ENCODE peak calls at places on chromosomes 16 and 17, in seven cellular contexts. One of them, this sample, is unnamed.
A peak's percentile ranks its signal among the peaks of the same experiment; 100 is the strongest.

GRCh38 chr17:9907131-9907530 is 2.1 kb upstream of the RCVRN start:
- DNase-seq in GM06990: no peak
- DNase-seq in stomach: no peak
- DNase-seq in upper lobe of right lung: peak; percentile 35
- DNase-seq in brain microvascular endothelial cell: no peak
- DNase-seq in tibial artery: no peak
- DNase-seq in aorta: no peak
- DNase-seq in this sample: no peak

GRCh38 chr16:57244767-57245471 is at the start of gene ARL2BP:
- DNase-seq in GM06990: peak; percentile 98
- DNase-seq in stomach: peak; percentile 99
- DNase-seq in upper lobe of right lung: peak; percentile 99
- DNase-seq in brain microvascular endothelial cell: peak; percentile 97
- DNase-seq in tibial artery: peak; percentile 99
- DNase-seq in aorta: peak; percentile 99
- DNase-seq in this sample: peak; percentile 96

GRCh38 chr16:27471661-27472060 is 69.7 kb downstream of the IL21R start:
- DNase-seq in GM06990: no peak
- DNase-seq in stomach: no peak
- DNase-seq in upper lobe of right lung: no peak
- DNase-seq in brain microvascular endothelial cell: no peak
- DNase-seq in tibial artery: no peak
- DNase-seq in aorta: peak; percentile 67
- DNase-seq in this sample: no peak

GRCh38 chr17:16470302-16470701 is 21.7 kb downstream of the LRRC75A start:
- DNase-seq in GM06990: no peak
- DNase-seq in stomach: no peak
- DNase-seq in upper lobe of right lung: no peak
- DNase-seq in brain microvascular endothelial cell: no peak
- DNase-seq in tibial artery: no peak
- DNase-seq in aorta: no peak
- DNase-seq in this sample: no peak

GRCh38 chr17:82239401-82239925 is 10.6 kb downstream of the SLC16A3 start:
- DNase-seq in GM06990: no peak
- DNase-seq in stomach: no peak
- DNase-seq in upper lobe of right lung: no peak
- DNase-seq in brain microvascular endothelial cell: no peak
- DNase-seq in tibial artery: no peak
- DNase-seq in aorta: no peak
- DNase-seq in this sample: no peak

GRCh38 chr16:31084584-31085298 is 4.0 kb downstream of the PRSS53 start:
- DNase-seq in GM06990: no peak
- DNase-seq in stomach: no peak
- DNase-seq in upper lobe of right lung: no peak
- DNase-seq in brain microvascular endothelial cell: no peak
- DNase-seq in tibial artery: no peak
- DNase-seq in aorta: peak; percentile 76
- DNase-seq in this sample: no peak

GRCh38 chr16:77066896-77067496 is 124.0 kb upstream of the MON1B start:
- DNase-seq in GM06990: no peak
- DNase-seq in stomach: no peak
- DNase-seq in upper lobe of right lung: no peak
- DNase-seq in brain microvascular endothelial cell: no peak
- DNase-seq in tibial artery: no peak
- DNase-seq in aorta: no peak
- DNase-seq in this sample: no peak

GRCh38 chr17:48751172-48751571 is 22.6 kb upstream of the HOXB13 start:
- DNase-seq in GM06990: no peak
- DNase-seq in stomach: no peak
- DNase-seq in upper lobe of right lung: no peak
- DNase-seq in brain microvascular endothelial cell: no peak
- DNase-seq in tibial artery: no peak
- DNase-seq in aorta: no peak
- DNase-seq in this sample: no peak

GRCh38 chr17:48299760-48300159 is 130.3 kb downstream of the SKAP1 start:
- DNase-seq in GM06990: peak; percentile 45
- DNase-seq in stomach: no peak
- DNase-seq in upper lobe of right lung: no peak
- DNase-seq in brain microvascular endothelial cell: no peak
- DNase-seq in tibial artery: no peak
- DNase-seq in aorta: no peak
- DNase-seq in this sample: no peak

GRCh38 chr16:78689536-78689935 is 590.1 kb downstream of the WWOX start:
- DNase-seq in GM06990: no peak
- DNase-seq in stomach: no peak
- DNase-seq in upper lobe of right lung: no peak
- DNase-seq in brain microvascular endothelial cell: no peak
- DNase-seq in tibial artery: no peak
- DNase-seq in aorta: no peak
- DNase-seq in this sample: no peak

GRCh38 chr16:30896890-30897730 is 696 bp downstream of the CTF1 start:
- DNase-seq in GM06990: peak; percentile 81
- DNase-seq in stomach: peak; percentile 92
- DNase-seq in upper lobe of right lung: peak; percentile 95
- DNase-seq in brain microvascular endothelial cell: peak; percentile 86
- DNase-seq in tibial artery: peak; percentile 93
- DNase-seq in aorta: peak; percentile 97
- DNase-seq in this sample: peak; percentile 66

GRCh38 chr17:66904760-66905637 is 59.5 kb upstream of the CACNG4 start:
- DNase-seq in GM06990: no peak
- DNase-seq in stomach: peak; percentile 55
- DNase-seq in upper lobe of right lung: peak; percentile 66
- DNase-seq in brain microvascular endothelial cell: peak; percentile 71
- DNase-seq in tibial artery: no peak
- DNase-seq in aorta: no peak
- DNase-seq in this sample: no peak

GRCh38 chr16:10339777-10340752 is 45.8 kb upstream of the ATF7IP2 start:
- DNase-seq in GM06990: no peak
- DNase-seq in stomach: no peak
- DNase-seq in upper lobe of right lung: peak; percentile 15
- DNase-seq in brain microvascular endothelial cell: no peak
- DNase-seq in tibial artery: no peak
- DNase-seq in aorta: no peak
- DNase-seq in this sample: no peak

GRCh38 chr16:61480250-61480649 is 556.0 kb downstream of the CDH8 start:
- DNase-seq in GM06990: no peak
- DNase-seq in stomach: no peak
- DNase-seq in upper lobe of right lung: no peak
- DNase-seq in brain microvascular endothelial cell: no peak
- DNase-seq in tibial artery: no peak
- DNase-seq in aorta: no peak
- DNase-seq in this sample: no peak

GRCh38 chr17:6559753-6560215 is 3.4 kb upstream of the PITPNM3 start:
- DNase-seq in GM06990: no peak
- DNase-seq in stomach: no peak
- DNase-seq in upper lobe of right lung: peak; percentile 9
- DNase-seq in brain microvascular endothelial cell: no peak
- DNase-seq in tibial artery: no peak
- DNase-seq in aorta: peak; percentile 31
- DNase-seq in this sample: no peak

GRCh38 chr17:77802811-77803220 is 155.7 kb upstream of the TNRC6C start:
- DNase-seq in GM06990: no peak
- DNase-seq in stomach: no peak
- DNase-seq in upper lobe of right lung: no peak
- DNase-seq in brain microvascular endothelial cell: peak; percentile 16
- DNase-seq in tibial artery: peak; percentile 39
- DNase-seq in aorta: peak; percentile 82
- DNase-seq in this sample: no peak

GRCh38 chr17:40095944-40096791 is 4.2 kb downstream of the NR1D1 start:
- DNase-seq in GM06990: peak; percentile 79
- DNase-seq in stomach: peak; percentile 57
- DNase-seq in upper lobe of right lung: no peak
- DNase-seq in brain microvascular endothelial cell: no peak
- DNase-seq in tibial artery: peak; percentile 67
- DNase-seq in aorta: no peak
- DNase-seq in this sample: peak; percentile 86
- H3K36me3 ChIP-seq in GM06990: peaks cover 4% of the 10 kb centered on the region
- H3K36me3 ChIP-seq in stomach: peaks cover 63% of the 10 kb centered on the region
- H3K36me3 ChIP-seq in upper lobe of right lung: peaks cover 51% of the 10 kb centered on the region
- H3K36me3 ChIP-seq in brain microvascular endothelial cell: peaks cover 27% of the 10 kb centered on the region
- H3K36me3 ChIP-seq in tibial artery: peaks cover 51% of the 10 kb centered on the region
- H3K36me3 ChIP-seq in aorta: peaks cover 5% of the 10 kb centered on the region
- H3K36me3 ChIP-seq in this sample: peaks cover 38% of the 10 kb centered on the region

DNA sequence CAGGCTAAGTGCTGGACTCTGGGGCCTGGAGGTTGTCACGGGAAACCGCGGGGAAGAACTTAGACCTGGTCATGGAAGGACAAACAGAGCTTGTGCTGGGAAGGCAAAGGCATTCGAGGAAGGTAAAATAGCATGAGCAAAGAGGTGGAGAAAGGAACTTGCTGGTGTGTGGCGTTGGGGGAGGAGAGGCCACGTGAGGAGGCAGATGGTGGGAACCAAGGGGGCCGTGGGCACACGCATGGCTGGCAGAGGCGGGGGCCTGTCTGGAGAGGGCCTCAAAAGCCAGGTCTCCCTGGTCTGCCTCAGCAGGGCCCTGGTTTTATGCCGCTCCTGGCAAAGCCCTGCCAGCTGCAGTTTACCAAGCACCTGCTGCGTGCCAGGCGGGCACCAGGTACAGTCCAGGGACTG is 15.3 kb downstream of the CORO7 start:
- DNase-seq in GM06990: no peak
- DNase-seq in stomach: no peak
- DNase-seq in upper lobe of right lung: no peak
- DNase-seq in brain microvascular endothelial cell: no peak
- DNase-seq in tibial artery: no peak
- DNase-seq in aorta: no peak
- DNase-seq in this sample: no peak
- H3K36me3 ChIP-seq in GM06990: peaks cover 26% of the 10 kb centered on the region
- H3K36me3 ChIP-seq in stomach: peaks cover 60% of the 10 kb centered on the region
- H3K36me3 ChIP-seq in upper lobe of right lung: peaks cover 28% of the 10 kb centered on the region
- H3K36me3 ChIP-seq in brain microvascular endothelial cell: peaks cover 19% of the 10 kb centered on the region
- H3K36me3 ChIP-seq in tibial artery: peaks cover 22% of the 10 kb centered on the region
- H3K36me3 ChIP-seq in aorta: no peaks in the 10 kb centered on the region
- H3K36me3 ChIP-seq in this sample: peaks cover 65% of the 10 kb centered on the region

GRCh38 chr17:27896656-27897055 is 3.5 kb upstream of the LYRM9 start:
- DNase-seq in GM06990: no peak
- DNase-seq in stomach: no peak
- DNase-seq in upper lobe of right lung: no peak
- DNase-seq in brain microvascular endothelial cell: no peak
- DNase-seq in tibial artery: no peak
- DNase-seq in aorta: no peak
- DNase-seq in this sample: no peak
- H3K36me3 ChIP-seq in GM06990: no peaks in the 10 kb centered on the region
- H3K36me3 ChIP-seq in stomach: no peaks in the 10 kb centered on the region
- H3K36me3 ChIP-seq in upper lobe of right lung: no peaks in the 10 kb centered on the region
- H3K36me3 ChIP-seq in brain microvascular endothelial cell: no peaks in the 10 kb centered on the region
- H3K36me3 ChIP-seq in tibial artery: no peaks in the 10 kb centered on the region
- H3K36me3 ChIP-seq in aorta: no peaks in the 10 kb centered on the region
- H3K36me3 ChIP-seq in this sample: no peaks in the 10 kb centered on the region

DNA sequence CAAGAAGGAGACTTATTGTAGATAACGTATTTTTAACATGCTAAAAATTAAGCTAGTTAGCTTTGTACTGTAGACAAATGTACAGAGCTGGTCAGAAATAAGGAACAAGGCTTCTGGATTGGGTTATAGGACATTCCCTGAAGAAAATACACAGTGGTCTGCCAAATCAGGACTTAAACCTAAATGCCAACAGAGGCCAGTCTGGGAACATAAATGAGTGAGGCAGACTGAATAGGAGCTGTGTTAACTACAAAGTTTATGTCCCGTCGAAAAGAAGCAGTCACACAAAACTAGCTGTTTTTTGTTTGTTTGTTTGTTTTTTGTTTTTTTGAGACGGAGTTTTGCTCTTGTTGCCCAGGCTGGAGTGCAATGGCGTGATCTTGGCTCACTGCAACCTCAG is 120.4 kb upstream of the C17orf78 start:
- DNase-seq in GM06990: no peak
- DNase-seq in stomach: no peak
- DNase-seq in upper lobe of right lung: no peak
- DNase-seq in brain microvascular endothelial cell: no peak
- DNase-seq in tibial artery: no peak
- DNase-seq in aorta: no peak
- DNase-seq in this sample: no peak
- H3K36me3 ChIP-seq in GM06990: no peaks in the 10 kb centered on the region
- H3K36me3 ChIP-seq in stomach: peaks cover 81% of the 10 kb centered on the region
- H3K36me3 ChIP-seq in upper lobe of right lung: peaks cover 41% of the 10 kb centered on the region
- H3K36me3 ChIP-seq in brain microvascular endothelial cell: peaks cover 8% of the 10 kb centered on the region
- H3K36me3 ChIP-seq in tibial artery: peaks cover 34% of the 10 kb centered on the region
- H3K36me3 ChIP-seq in aorta: no peaks in the 10 kb centered on the region
- H3K36me3 ChIP-seq in this sample: peaks cover 7% of the 10 kb centered on the region

GRCh38 chr17:37191219-37191618 is 184.6 kb upstream of the C17orf78 start:
- DNase-seq in GM06990: no peak
- DNase-seq in stomach: no peak
- DNase-seq in upper lobe of right lung: no peak
- DNase-seq in brain microvascular endothelial cell: peak; percentile 66
- DNase-seq in tibial artery: no peak
- DNase-seq in aorta: no peak
- DNase-seq in this sample: no peak
- H3K36me3 ChIP-seq in GM06990: peaks cover 3% of the 10 kb centered on the region
- H3K36me3 ChIP-seq in stomach: peaks cover 71% of the 10 kb centered on the region
- H3K36me3 ChIP-seq in upper lobe of right lung: peaks cover 66% of the 10 kb centered on the region
- H3K36me3 ChIP-seq in brain microvascular endothelial cell: peaks cover 7% of the 10 kb centered on the region
- H3K36me3 ChIP-seq in tibial artery: peaks cover 28% of the 10 kb centered on the region
- H3K36me3 ChIP-seq in aorta: peaks cover 4% of the 10 kb centered on the region
- H3K36me3 ChIP-seq in this sample: peaks cover 15% of the 10 kb centered on the region

GRCh38 chr16:70765491-70765890 is 35.5 kb downstream of the VAC14 start:
- DNase-seq in GM06990: no peak
- DNase-seq in stomach: no peak
- DNase-seq in upper lobe of right lung: no peak
- DNase-seq in brain microvascular endothelial cell: no peak
- DNase-seq in tibial artery: no peak
- DNase-seq in aorta: no peak
- DNase-seq in this sample: no peak
- H3K36me3 ChIP-seq in GM06990: peaks cover 31% of the 10 kb centered on the region
- H3K36me3 ChIP-seq in stomach: peaks cover 80% of the 10 kb centered on the region
- H3K36me3 ChIP-seq in upper lobe of right lung: peaks cover 43% of the 10 kb centered on the region
- H3K36me3 ChIP-seq in brain microvascular endothelial cell: peaks cover 11% of the 10 kb centered on the region
- H3K36me3 ChIP-seq in tibial artery: peaks cover 38% of the 10 kb centered on the region
- H3K36me3 ChIP-seq in aorta: no peaks in the 10 kb centered on the region
- H3K36me3 ChIP-seq in this sample: peaks cover 44% of the 10 kb centered on the region

GRCh38 chr16:11705311-11705710 is 37.1 kb downstream of the SNN start:
- DNase-seq in GM06990: no peak
- DNase-seq in stomach: no peak
- DNase-seq in upper lobe of right lung: no peak
- DNase-seq in brain microvascular endothelial cell: no peak
- DNase-seq in tibial artery: no peak
- DNase-seq in aorta: no peak
- DNase-seq in this sample: no peak
- H3K36me3 ChIP-seq in GM06990: peaks cover 16% of the 10 kb centered on the region
- H3K36me3 ChIP-seq in stomach: peaks cover 57% of the 10 kb centered on the region
- H3K36me3 ChIP-seq in upper lobe of right lung: peaks cover 67% of the 10 kb centered on the region
- H3K36me3 ChIP-seq in brain microvascular endothelial cell: peaks cover 7% of the 10 kb centered on the region
- H3K36me3 ChIP-seq in tibial artery: peaks cover 23% of the 10 kb centered on the region
- H3K36me3 ChIP-seq in aorta: peaks cover 2% of the 10 kb centered on the region
- H3K36me3 ChIP-seq in this sample: peaks cover 37% of the 10 kb centered on the region

This sample was measured in CD4-positive, CD25-positive, alpha-beta regulatory T cell.